ENCODE peak calls at places on chromosomes 12 and 14, in six cellular contexts. One of them, this sample, is unnamed.

GRCh38 chr12:19034937-19035336 is 94.6 kb upstream of the PLEKHA5 start:
- DNase-seq in mesothelial cell of epicardium: no peak
- DNase-seq in retinal pigment epithelial cell: no peak
- DNase-seq in NCI-H2029: no peak
- DNase-seq in AG09319: no peak
- DNase-seq in GM12865: no peak
- DNase-seq in this sample: no peak

GRCh38 chr12:108826115-108826806 is 31.1 kb downstream of the SSH1 start:
- DNase-seq in retinal pigment epithelial cell: peak
- DNase-seq in AG09319: peak
- DNase-seq in NCI-H2029: no peak
- DNase-seq in mesothelial cell of epicardium: no peak
- DNase-seq in GM12865: no peak
- DNase-seq in this sample: peak

GRCh38 chr14:21068521-21069387 is 1.4 kb upstream of the ARHGEF40 start:
- DNase-seq in NCI-H2029: peak
- DNase-seq in mesothelial cell of epicardium: peak
- DNase-seq in GM12865: peak
- DNase-seq in AG09319: no peak
- DNase-seq in retinal pigment epithelial cell: no peak
- DNase-seq in this sample: no peak

GRCh38 chr12:16884056-16884455 is 278.1 kb upstream of the LMO3 start:
- DNase-seq in mesothelial cell of epicardium: no peak
- DNase-seq in AG09319: no peak
- DNase-seq in GM12865: no peak
- DNase-seq in retinal pigment epithelial cell: no peak
- DNase-seq in NCI-H2029: no peak
- DNase-seq in this sample: no peak

GRCh38 chr12:59040651-59041050 is 120.3 kb upstream of the LRIG3 start:
- DNase-seq in mesothelial cell of epicardium: no peak
- DNase-seq in GM12865: no peak
- DNase-seq in AG09319: peak
- DNase-seq in retinal pigment epithelial cell: no peak
- DNase-seq in NCI-H2029: no peak
- DNase-seq in this sample: no peak

GRCh38 chr12:75196865-75197264 is 12.8 kb downstream of the KCNC2 start:
- DNase-seq in retinal pigment epithelial cell: no peak
- DNase-seq in GM12865: no peak
- DNase-seq in AG09319: no peak
- DNase-seq in NCI-H2029: no peak
- DNase-seq in mesothelial cell of epicardium: no peak
- DNase-seq in this sample: no peak

GRCh38 chr14:60276347-60276746 is 27.3 kb downstream of the PPM1A start:
- DNase-seq in NCI-H2029: no peak
- DNase-seq in GM12865: no peak
- DNase-seq in retinal pigment epithelial cell: no peak
- DNase-seq in mesothelial cell of epicardium: no peak
- DNase-seq in AG09319: no peak
- DNase-seq in this sample: no peak

GRCh38 chr12:29157486-29157946 is 8.4 kb downstream of the FAR2 start:
- DNase-seq in NCI-H2029: no peak
- DNase-seq in AG09319: no peak
- DNase-seq in retinal pigment epithelial cell: no peak
- DNase-seq in mesothelial cell of epicardium: no peak
- DNase-seq in GM12865: no peak
- DNase-seq in this sample: peak

GRCh38 chr14:59687663-59688062 is 111.1 kb upstream of the CCDC175 start:
- DNase-seq in AG09319: no peak
- DNase-seq in retinal pigment epithelial cell: no peak
- DNase-seq in NCI-H2029: no peak
- DNase-seq in mesothelial cell of epicardium: no peak
- DNase-seq in GM12865: no peak
- DNase-seq in this sample: no peak

GRCh38 chr14:36975834-36976233 is 196.6 kb downstream of the SLC25A21 start:
- DNase-seq in mesothelial cell of epicardium: no peak
- DNase-seq in retinal pigment epithelial cell: no peak
- DNase-seq in GM12865: no peak
- DNase-seq in AG09319: no peak
- DNase-seq in NCI-H2029: peak
- DNase-seq in this sample: no peak

GRCh38 chr12:76670776-76671175 is 93.1 kb upstream of the ZDHHC17 start:
- DNase-seq in retinal pigment epithelial cell: no peak
- DNase-seq in NCI-H2029: no peak
- DNase-seq in mesothelial cell of epicardium: no peak
- DNase-seq in GM12865: no peak
- DNase-seq in AG09319: no peak
- DNase-seq in this sample: no peak

GRCh38 chr14:106396999-106397398 is 870.6 kb downstream of the TMEM121 start:
- DNase-seq in AG09319: no peak
- DNase-seq in GM12865: no peak
- DNase-seq in NCI-H2029: no peak
- DNase-seq in retinal pigment epithelial cell: no peak
- DNase-seq in mesothelial cell of epicardium: no peak
- DNase-seq in this sample: no peak

GRCh38 chr14:36383674-36384421 is 63.4 kb upstream of the MBIP start:
- DNase-seq in retinal pigment epithelial cell: no peak
- DNase-seq in NCI-H2029: peak
- DNase-seq in GM12865: no peak
- DNase-seq in AG09319: no peak
- DNase-seq in mesothelial cell of epicardium: no peak
- DNase-seq in this sample: no peak

GRCh38 chr12:10143205-10143604 is 13.2 kb upstream of the CLEC7A start:
- DNase-seq in retinal pigment epithelial cell: no peak
- DNase-seq in mesothelial cell of epicardium: no peak
- DNase-seq in NCI-H2029: no peak
- DNase-seq in GM12865: no peak
- DNase-seq in AG09319: no peak
- DNase-seq in this sample: no peak

GRCh38 chr12:5003025-5003666 is 40.5 kb upstream of the KCNA5 start:
- DNase-seq in AG09319: no peak
- DNase-seq in retinal pigment epithelial cell: no peak
- DNase-seq in mesothelial cell of epicardium: peak
- DNase-seq in GM12865: peak
- DNase-seq in NCI-H2029: peak
- DNase-seq in this sample: no peak

GRCh38 chr12:94760786-94761185 is 110.4 kb upstream of the TMCC3 start:
- DNase-seq in mesothelial cell of epicardium: no peak
- DNase-seq in retinal pigment epithelial cell: no peak
- DNase-seq in GM12865: no peak
- DNase-seq in AG09319: no peak
- DNase-seq in NCI-H2029: no peak
- DNase-seq in this sample: no peak

GRCh38 chr14:23449314-23449713 is 13.9 kb upstream of the MYH7 start:
- DNase-seq in AG09319: no peak
- DNase-seq in NCI-H2029: no peak
- DNase-seq in mesothelial cell of epicardium: no peak
- DNase-seq in GM12865: no peak
- DNase-seq in retinal pigment epithelial cell: no peak
- DNase-seq in this sample: no peak

GRCh38 chr14:26276757-26277156 is 321.1 kb downstream of the NOVA1 start:
- DNase-seq in NCI-H2029: no peak
- DNase-seq in mesothelial cell of epicardium: no peak
- DNase-seq in GM12865: no peak
- DNase-seq in retinal pigment epithelial cell: no peak
- DNase-seq in AG09319: no peak
- DNase-seq in this sample: no peak

GRCh38 chr14:57583396-57583795 is 89.7 kb upstream of the CCDC198 start:
- DNase-seq in GM12865: no peak
- DNase-seq in retinal pigment epithelial cell: no peak
- DNase-seq in NCI-H2029: no peak
- DNase-seq in AG09319: no peak
- DNase-seq in mesothelial cell of epicardium: no peak
- DNase-seq in this sample: no peak